ENCODE peak calls at places on chromosomes 6 and 20, in nine cellular contexts. One of them, this sample, is unnamed.

GRCh38 chr6:52305948-52306767 is 21.6 kb upstream of the MCM3 start:
- DNase-seq in gastrocnemius medialis: no peak
- DNase-seq in A172: no peak
- DNase-seq in GM20000: peak
- DNase-seq in C1 segment of cervical spinal cord: no peak
- DNase-seq in GM12865: peak
- DNase-seq in stimulated activated CD4-positive, alpha-beta T cell treated with anti-CD3 and anti-CD28 coated beads, Interleukin-15, amount 100 ng/mL, for 1 hour: no peak
- DNase-seq in astrocyte of the cerebellum: no peak
- DNase-seq in effector CD4-positive, alpha-beta T cell: no peak
- DNase-seq in this sample: no peak

GRCh38 chr6:108556864-108557493 is 3.7 kb upstream of the FOXO3 start:
- DNase-seq in stimulated activated CD4-positive, alpha-beta T cell treated with anti-CD3 and anti-CD28 coated beads, Interleukin-15, amount 100 ng/mL, for 1 hour: no peak
- DNase-seq in effector CD4-positive, alpha-beta T cell: no peak
- DNase-seq in GM12865: no peak
- DNase-seq in A172: no peak
- DNase-seq in gastrocnemius medialis: no peak
- DNase-seq in C1 segment of cervical spinal cord: peak
- DNase-seq in GM20000: no peak
- DNase-seq in astrocyte of the cerebellum: no peak
- DNase-seq in this sample: no peak

GRCh38 chr20:15890358-15890982 is 682.8 kb downstream of the KIF16B start:
- DNase-seq in A172: no peak
- DNase-seq in GM20000: no peak
- DNase-seq in C1 segment of cervical spinal cord: no peak
- DNase-seq in GM12865: no peak
- DNase-seq in astrocyte of the cerebellum: no peak
- DNase-seq in effector CD4-positive, alpha-beta T cell: no peak
- DNase-seq in gastrocnemius medialis: no peak
- DNase-seq in stimulated activated CD4-positive, alpha-beta T cell treated with anti-CD3 and anti-CD28 coated beads, Interleukin-15, amount 100 ng/mL, for 1 hour: no peak
- DNase-seq in this sample: no peak

GRCh38 chr6:89667872-89668556 is 29.5 kb upstream of the LYRM2 start:
- DNase-seq in stimulated activated CD4-positive, alpha-beta T cell treated with anti-CD3 and anti-CD28 coated beads, Interleukin-15, amount 100 ng/mL, for 1 hour: no peak
- DNase-seq in gastrocnemius medialis: no peak
- DNase-seq in GM12865: no peak
- DNase-seq in astrocyte of the cerebellum: peak
- DNase-seq in C1 segment of cervical spinal cord: no peak
- DNase-seq in effector CD4-positive, alpha-beta T cell: no peak
- DNase-seq in A172: no peak
- DNase-seq in GM20000: no peak
- DNase-seq in this sample: no peak

GRCh38 chr20:46406986-46407670 is 713 bp upstream of the ELMO2 start:
- DNase-seq in C1 segment of cervical spinal cord: peak
- DNase-seq in GM12865: peak
- DNase-seq in GM20000: peak
- DNase-seq in stimulated activated CD4-positive, alpha-beta T cell treated with anti-CD3 and anti-CD28 coated beads, Interleukin-15, amount 100 ng/mL, for 1 hour: peak
- DNase-seq in effector CD4-positive, alpha-beta T cell: peak
- DNase-seq in gastrocnemius medialis: peak
- DNase-seq in A172: peak
- DNase-seq in astrocyte of the cerebellum: no peak
- DNase-seq in this sample: no peak

GRCh38 chr6:45558858-45559257 is 181.1 kb upstream of the SUPT3H start:
- DNase-seq in stimulated activated CD4-positive, alpha-beta T cell treated with anti-CD3 and anti-CD28 coated beads, Interleukin-15, amount 100 ng/mL, for 1 hour: no peak
- DNase-seq in C1 segment of cervical spinal cord: no peak
- DNase-seq in GM20000: no peak
- DNase-seq in A172: no peak
- DNase-seq in effector CD4-positive, alpha-beta T cell: no peak
- DNase-seq in GM12865: peak
- DNase-seq in astrocyte of the cerebellum: no peak
- DNase-seq in gastrocnemius medialis: no peak
- DNase-seq in this sample: no peak

GRCh38 chr6:87501809-87502572 is 29.2 kb downstream of the SLC35A1 start:
- DNase-seq in astrocyte of the cerebellum: no peak
- DNase-seq in C1 segment of cervical spinal cord: no peak
- DNase-seq in gastrocnemius medialis: no peak
- DNase-seq in GM12865: no peak
- DNase-seq in GM20000: no peak
- DNase-seq in stimulated activated CD4-positive, alpha-beta T cell treated with anti-CD3 and anti-CD28 coated beads, Interleukin-15, amount 100 ng/mL, for 1 hour: no peak
- DNase-seq in A172: no peak
- DNase-seq in effector CD4-positive, alpha-beta T cell: no peak
- DNase-seq in this sample: no peak

GRCh38 chr6:5751525-5752252 is 255.0 kb downstream of the NRN1 start:
- DNase-seq in stimulated activated CD4-positive, alpha-beta T cell treated with anti-CD3 and anti-CD28 coated beads, Interleukin-15, amount 100 ng/mL, for 1 hour: no peak
- DNase-seq in gastrocnemius medialis: no peak
- DNase-seq in C1 segment of cervical spinal cord: no peak
- DNase-seq in GM20000: no peak
- DNase-seq in effector CD4-positive, alpha-beta T cell: no peak
- DNase-seq in A172: no peak
- DNase-seq in astrocyte of the cerebellum: no peak
- DNase-seq in GM12865: no peak
- DNase-seq in this sample: no peak

GRCh38 chr20:50729925-50730764 is 1.2 kb upstream of the PARD6B start:
- DNase-seq in GM12865: no peak
- DNase-seq in C1 segment of cervical spinal cord: peak
- DNase-seq in effector CD4-positive, alpha-beta T cell: no peak
- DNase-seq in GM20000: no peak
- DNase-seq in stimulated activated CD4-positive, alpha-beta T cell treated with anti-CD3 and anti-CD28 coated beads, Interleukin-15, amount 100 ng/mL, for 1 hour: no peak
- DNase-seq in gastrocnemius medialis: no peak
- DNase-seq in astrocyte of the cerebellum: no peak
- DNase-seq in A172: no peak
- DNase-seq in this sample: no peak

GRCh38 chr6:43282060-43282459 is 16.0 kb upstream of the SLC22A7 start:
- DNase-seq in C1 segment of cervical spinal cord: no peak
- DNase-seq in astrocyte of the cerebellum: no peak
- DNase-seq in effector CD4-positive, alpha-beta T cell: no peak
- DNase-seq in A172: no peak
- DNase-seq in gastrocnemius medialis: no peak
- DNase-seq in GM20000: no peak
- DNase-seq in stimulated activated CD4-positive, alpha-beta T cell treated with anti-CD3 and anti-CD28 coated beads, Interleukin-15, amount 100 ng/mL, for 1 hour: no peak
- DNase-seq in GM12865: no peak
- DNase-seq in this sample: no peak

GRCh38 chr20:57675773-57676172 is 34.0 kb downstream of the PMEPA1 start:
- DNase-seq in GM20000: no peak
- DNase-seq in effector CD4-positive, alpha-beta T cell: no peak
- DNase-seq in stimulated activated CD4-positive, alpha-beta T cell treated with anti-CD3 and anti-CD28 coated beads, Interleukin-15, amount 100 ng/mL, for 1 hour: no peak
- DNase-seq in astrocyte of the cerebellum: no peak
- DNase-seq in gastrocnemius medialis: no peak
- DNase-seq in GM12865: no peak
- DNase-seq in A172: no peak
- DNase-seq in C1 segment of cervical spinal cord: no peak
- DNase-seq in this sample: no peak

GRCh38 chr6:144150673-144151009 is 324 bp downstream of the STX11 start:
- DNase-seq in GM20000: peak
- DNase-seq in effector CD4-positive, alpha-beta T cell: peak
- DNase-seq in stimulated activated CD4-positive, alpha-beta T cell treated with anti-CD3 and anti-CD28 coated beads, Interleukin-15, amount 100 ng/mL, for 1 hour: peak
- DNase-seq in GM12865: peak
- DNase-seq in C1 segment of cervical spinal cord: no peak
- DNase-seq in A172: no peak
- DNase-seq in gastrocnemius medialis: no peak
- DNase-seq in astrocyte of the cerebellum: no peak
- DNase-seq in this sample: peak

GRCh38 chr6:135673671-135674309 is 176.2 kb upstream of the AHI1 start:
- DNase-seq in GM20000: no peak
- DNase-seq in astrocyte of the cerebellum: no peak
- DNase-seq in C1 segment of cervical spinal cord: no peak
- DNase-seq in GM12865: no peak
- DNase-seq in effector CD4-positive, alpha-beta T cell: no peak
- DNase-seq in gastrocnemius medialis: no peak
- DNase-seq in A172: peak
- DNase-seq in stimulated activated CD4-positive, alpha-beta T cell treated with anti-CD3 and anti-CD28 coated beads, Interleukin-15, amount 100 ng/mL, for 1 hour: no peak
- DNase-seq in this sample: no peak

GRCh38 chr6:43952746-43953145 is 174.5 kb downstream of the MRPL14 start:
- DNase-seq in GM20000: no peak
- DNase-seq in astrocyte of the cerebellum: no peak
- DNase-seq in C1 segment of cervical spinal cord: no peak
- DNase-seq in effector CD4-positive, alpha-beta T cell: no peak
- DNase-seq in A172: no peak
- DNase-seq in GM12865: peak
- DNase-seq in gastrocnemius medialis: no peak
- DNase-seq in stimulated activated CD4-positive, alpha-beta T cell treated with anti-CD3 and anti-CD28 coated beads, Interleukin-15, amount 100 ng/mL, for 1 hour: no peak
- DNase-seq in this sample: no peak

GRCh38 chr20:45049904-45050471 is 50.9 kb downstream of the KCNS1 start:
- DNase-seq in A172: no peak
- DNase-seq in astrocyte of the cerebellum: no peak
- DNase-seq in gastrocnemius medialis: no peak
- DNase-seq in stimulated activated CD4-positive, alpha-beta T cell treated with anti-CD3 and anti-CD28 coated beads, Interleukin-15, amount 100 ng/mL, for 1 hour: no peak
- DNase-seq in GM20000: no peak
- DNase-seq in effector CD4-positive, alpha-beta T cell: no peak
- DNase-seq in GM12865: peak
- DNase-seq in C1 segment of cervical spinal cord: no peak
- DNase-seq in this sample: no peak

GRCh38 chr20:21125072-21125848 is 622 bp upstream of the KIZ start:
- DNase-seq in C1 segment of cervical spinal cord: peak
- DNase-seq in effector CD4-positive, alpha-beta T cell: no peak
- DNase-seq in A172: peak
- DNase-seq in gastrocnemius medialis: no peak
- DNase-seq in astrocyte of the cerebellum: no peak
- DNase-seq in stimulated activated CD4-positive, alpha-beta T cell treated with anti-CD3 and anti-CD28 coated beads, Interleukin-15, amount 100 ng/mL, for 1 hour: no peak
- DNase-seq in GM20000: peak
- DNase-seq in GM12865: no peak
- DNase-seq in this sample: peak

GRCh38 chr20:58421497-58421850 is 32.4 kb downstream of the VAPB start:
- DNase-seq in A172: no peak
- DNase-seq in C1 segment of cervical spinal cord: no peak
- DNase-seq in effector CD4-positive, alpha-beta T cell: no peak
- DNase-seq in gastrocnemius medialis: no peak
- DNase-seq in GM12865: no peak
- DNase-seq in astrocyte of the cerebellum: no peak
- DNase-seq in GM20000: no peak
- DNase-seq in stimulated activated CD4-positive, alpha-beta T cell treated with anti-CD3 and anti-CD28 coated beads, Interleukin-15, amount 100 ng/mL, for 1 hour: no peak
- DNase-seq in this sample: no peak

GRCh38 chr20:10877345-10877744 is 203.5 kb upstream of the JAG1 start:
- DNase-seq in astrocyte of the cerebellum: no peak
- DNase-seq in A172: no peak
- DNase-seq in effector CD4-positive, alpha-beta T cell: no peak
- DNase-seq in GM20000: no peak
- DNase-seq in gastrocnemius medialis: peak
- DNase-seq in GM12865: no peak
- DNase-seq in C1 segment of cervical spinal cord: no peak
- DNase-seq in stimulated activated CD4-positive, alpha-beta T cell treated with anti-CD3 and anti-CD28 coated beads, Interleukin-15, amount 100 ng/mL, for 1 hour: no peak
- DNase-seq in this sample: no peak

GRCh38 chr6:38646166-38646565 is 6.4 kb upstream of the BTBD9 start:
- DNase-seq in gastrocnemius medialis: no peak
- DNase-seq in effector CD4-positive, alpha-beta T cell: no peak
- DNase-seq in C1 segment of cervical spinal cord: peak
- DNase-seq in stimulated activated CD4-positive, alpha-beta T cell treated with anti-CD3 and anti-CD28 coated beads, Interleukin-15, amount 100 ng/mL, for 1 hour: no peak
- DNase-seq in astrocyte of the cerebellum: peak
- DNase-seq in GM12865: no peak
- DNase-seq in A172: no peak
- DNase-seq in GM20000: no peak
- DNase-seq in this sample: no peak

GRCh38 chr20:609371-609964 is 641 bp downstream of the TCF15 start:
- DNase-seq in gastrocnemius medialis: no peak
- DNase-seq in GM20000: peak
- DNase-seq in A172: no peak
- DNase-seq in stimulated activated CD4-positive, alpha-beta T cell treated with anti-CD3 and anti-CD28 coated beads, Interleukin-15, amount 100 ng/mL, for 1 hour: no peak
- DNase-seq in effector CD4-positive, alpha-beta T cell: no peak
- DNase-seq in astrocyte of the cerebellum: no peak
- DNase-seq in C1 segment of cervical spinal cord: no peak
- DNase-seq in GM12865: no peak
- DNase-seq in this sample: no peak

GRCh38 chr6:136333824-136334464 is 44.3 kb upstream of the BCLAF1 start:
- DNase-seq in A172: no peak
- DNase-seq in C1 segment of cervical spinal cord: no peak
- DNase-seq in GM20000: no peak
- DNase-seq in gastrocnemius medialis: no peak
- DNase-seq in effector CD4-positive, alpha-beta T cell: no peak
- DNase-seq in GM12865: no peak
- DNase-seq in astrocyte of the cerebellum: no peak
- DNase-seq in stimulated activated CD4-positive, alpha-beta T cell treated with anti-CD3 and anti-CD28 coated beads, Interleukin-15, amount 100 ng/mL, for 1 hour: no peak
- DNase-seq in this sample: no peak

GRCh38 chr6:138246650-138247440 is 28.6 kb upstream of the PBOV1 start:
- DNase-seq in GM20000: no peak
- DNase-seq in gastrocnemius medialis: no peak
- DNase-seq in C1 segment of cervical spinal cord: peak
- DNase-seq in effector CD4-positive, alpha-beta T cell: no peak
- DNase-seq in GM12865: no peak
- DNase-seq in A172: no peak
- DNase-seq in astrocyte of the cerebellum: no peak
- DNase-seq in stimulated activated CD4-positive, alpha-beta T cell treated with anti-CD3 and anti-CD28 coated beads, Interleukin-15, amount 100 ng/mL, for 1 hour: no peak
- DNase-seq in this sample: no peak

This sample was measured in progenitor cell of endocrine pancreas.